ENCODE peak calls at places on chromosome 5, in eight cellular contexts. R is neural progenitor cell, J is adrenal gland, P is A549, O is psoas muscle, F is IMR-90, V is tibial nerve, C is BE2C. L is an unnamed sample. For H3K4me1, the result is how much of the 10 kb centered on the place peaks cover.

GRCh38 chr5:61587120-61587519 is 255.1 kb downstream of the ZSWIM6 start:
- DNase-seq in V (no peak), J (no peak), R (no peak), F (no peak), P (no peak), C (no peak), O (no peak), L (no peak)

GRCh38 chr5:77066823-77067442 is 20.2 kb downstream of the ZBED3 start:
- DNase-seq in J (no peak), C (no peak), R (no peak), V (no peak), P (no peak), O (no peak), F (peak), L (no peak)

GRCh38 chr5:8952147-8952546 is 593.7 kb downstream of the SEMA5A start:
- DNase-seq in C (no peak), P (no peak), R (no peak), O (no peak), V (no peak), F (no peak), J (no peak), L (no peak)

GRCh38 chr5:134567651-134568338 is 42.3 kb downstream of the JADE2 start:
- DNase-seq in P (peak), C (no peak), F (peak), O (no peak), V (peak), R (no peak), J (peak), L (no peak)

GRCh38 chr5:130104895-130105684 is 200.8 kb downstream of the CHSY3 start:
- DNase-seq in R (no peak), J (no peak), V (no peak), F (peak), P (no peak), C (no peak), O (no peak), L (no peak)

GRCh38 chr5:94469889-94470288 is 148.5 kb downstream of the KIAA0825 start:
- DNase-seq in O (no peak), V (no peak), R (no peak), C (peak), J (no peak), F (peak), P (no peak), L (peak)

GRCh38 chr5:175264406-175264805 is 179.6 kb downstream of the DRD1 start:
- DNase-seq in C (no peak), R (no peak), V (no peak), F (no peak), O (no peak), J (no peak), P (no peak), L (peak)

GRCh38 chr5:179275381-179275878 is 69.8 kb downstream of the ADAMTS2 start:
- DNase-seq in P (no peak), F (no peak), C (no peak), J (no peak), R (no peak), V (no peak), O (no peak), L (no peak)

GRCh38 chr5:100668511-100668910 is 133.3 kb downstream of the FAM174A start:
- DNase-seq in V (no peak), P (no peak), O (no peak), C (no peak), F (peak), J (no peak), R (no peak), L (no peak)

GRCh38 chr5:181109489-181110013 is 21.4 kb downstream of the OR2V1 start:
- DNase-seq in O (no peak), F (no peak), P (no peak), V (no peak), C (no peak), J (no peak), R (peak), L (no peak)

GRCh38 chr5:148912714-148913398 is 86.4 kb downstream of the ADRB2 start:
- DNase-seq in V (no peak), J (no peak), R (peak), C (no peak), O (no peak), F (peak), P (peak), L (peak)

GRCh38 chr5:28215091-28215490 is 1176.7 kb upstream of the CDH9 start:
- DNase-seq in C (no peak), P (no peak), O (no peak), J (no peak), R (no peak), V (no peak), F (no peak), L (no peak)

GRCh38 chr5:37028910-37029309 is 152.3 kb downstream of the NIPBL start:
- DNase-seq in F (no peak), J (no peak), O (no peak), V (no peak), R (no peak), C (no peak), P (no peak), L (no peak)

GRCh38 chr5:61504143-61504542 is 172.1 kb downstream of the ZSWIM6 start:
- DNase-seq in V (no peak), C (peak), O (no peak), F (no peak), J (no peak), P (no peak), R (no peak), L (no peak)

GRCh38 chr5:78573318-78573717 is 75.3 kb downstream of the LHFPL2 start:
- DNase-seq in C (no peak), J (no peak), R (no peak), F (no peak), O (no peak), P (no peak), V (no peak), L (no peak)

GRCh38 chr5:143680672-143681259 is 131.2 kb upstream of the HMHB1 start:
- DNase-seq in J (no peak), F (peak), R (no peak), V (no peak), O (no peak), P (peak), C (no peak), L (no peak)

GRCh38 chr5:131943914-131944313 is 1.5 kb downstream of the MEIKIN start:
- DNase-seq in V (no peak), P (no peak), R (no peak), O (no peak), C (no peak), J (no peak), F (no peak), L (no peak)

GRCh38 chr5:35242695-35243258 is 12.5 kb upstream of the PRLR start:
- DNase-seq in F (no peak), V (no peak), O (no peak), R (no peak), J (no peak), C (no peak), P (no peak), L (no peak)

GRCh38 chr5:170467000-170467707 is 36.7 kb upstream of the KCNIP1 start:
- DNase-seq in C (no peak), J (peak), V (no peak), P (peak), O (no peak), F (peak), R (no peak), L (no peak)

GRCh38 chr5:53200309-53200708 is 90.8 kb upstream of the MOCS2 start:
- DNase-seq in R (no peak), V (no peak), J (peak), P (no peak), F (peak), C (no peak), O (no peak), L (no peak)

GRCh38 chr5:174798411-174798930 is 74.1 kb downstream of the MSX2 start:
- DNase-seq in V (no peak), R (no peak), C (no peak), O (no peak), J (no peak), F (no peak), P (no peak), L (peak)

GRCh38 chr5:87432460-87432859 is 19.7 kb upstream of the CCNH start:
- DNase-seq in P (no peak), J (no peak), V (no peak), F (no peak), C (no peak), O (no peak), R (no peak), L (no peak)

GRCh38 chr5:170623576-170624181 is 119.9 kb downstream of the KCNIP1 start:
- DNase-seq in P (peak), R (peak), F (peak), C (peak), V (no peak), O (no peak), J (peak), L (peak)

GRCh38 chr5:120405291-120405864 is 58.7 kb upstream of the PRR16 start:
- DNase-seq in V (no peak), O (no peak), P (no peak), R (no peak), J (no peak), C (no peak), F (peak), L (no peak)

GRCh38 chr5:37814699-37815098 is 25.1 kb downstream of the GDNF start:
- DNase-seq in C (no peak), P (no peak), R (no peak), F (peak), V (no peak), J (no peak), O (no peak), L (peak)

GRCh38 chr5:34686762-34687268 is 30.7 kb downstream of the RAI14 start:
- DNase-seq in P (peak), V (peak), O (no peak), C (no peak), J (peak), R (no peak), F (peak), L (no peak)

GRCh38 chr5:119329701-119330100 is 26.1 kb upstream of the TNFAIP8 start:
- DNase-seq in F (peak), J (no peak), P (no peak), V (no peak), C (no peak), O (no peak), R (no peak), L (no peak)
- H3K4me1 ChIP-seq in F (under half), J (under half), P (half or more), V (under half), C (under half), O (under half), R (under half), L (under half)

GRCh38 chr5:128870923-128871322 is 94.4 kb upstream of the SLC27A6 start:
- DNase-seq in R (no peak), J (no peak), C (no peak), V (no peak), O (no peak), P (no peak), F (no peak), L (no peak)

GRCh38 chr5:128869970-128870747 is 95.1 kb upstream of the SLC27A6 start:
- DNase-seq in O (no peak), C (no peak), V (no peak), R (peak), F (no peak), J (no peak), P (no peak), L (no peak)
- H3K4me1 ChIP-seq in O (under half), C (under half), V (under half), R (under half), F (under half), J (under half), P (under half), L (under half)

GRCh38 chr5:111518747-111519146 is 6.4 kb upstream of the STARD4 start:
- DNase-seq in C (no peak), O (no peak), P (no peak), F (no peak), J (no peak), V (no peak), R (no peak), L (no peak)
- H3K4me1 ChIP-seq in C (under half), O (under half), P (under half), F (under half), J (under half), V (under half), R (under half), L (under half)

GRCh38 chr5:74634611-74635286 is 5.8 kb downstream of the ENC1 start:
- DNase-seq in O (no peak), V (no peak), F (no peak), J (no peak), R (no peak), P (no peak), C (no peak), L (no peak)
- H3K4me1 ChIP-seq in O (under half), V (under half), F (under half), J (under half), R (half or more), P (half or more), C (under half), L (half or more)

DNA sequence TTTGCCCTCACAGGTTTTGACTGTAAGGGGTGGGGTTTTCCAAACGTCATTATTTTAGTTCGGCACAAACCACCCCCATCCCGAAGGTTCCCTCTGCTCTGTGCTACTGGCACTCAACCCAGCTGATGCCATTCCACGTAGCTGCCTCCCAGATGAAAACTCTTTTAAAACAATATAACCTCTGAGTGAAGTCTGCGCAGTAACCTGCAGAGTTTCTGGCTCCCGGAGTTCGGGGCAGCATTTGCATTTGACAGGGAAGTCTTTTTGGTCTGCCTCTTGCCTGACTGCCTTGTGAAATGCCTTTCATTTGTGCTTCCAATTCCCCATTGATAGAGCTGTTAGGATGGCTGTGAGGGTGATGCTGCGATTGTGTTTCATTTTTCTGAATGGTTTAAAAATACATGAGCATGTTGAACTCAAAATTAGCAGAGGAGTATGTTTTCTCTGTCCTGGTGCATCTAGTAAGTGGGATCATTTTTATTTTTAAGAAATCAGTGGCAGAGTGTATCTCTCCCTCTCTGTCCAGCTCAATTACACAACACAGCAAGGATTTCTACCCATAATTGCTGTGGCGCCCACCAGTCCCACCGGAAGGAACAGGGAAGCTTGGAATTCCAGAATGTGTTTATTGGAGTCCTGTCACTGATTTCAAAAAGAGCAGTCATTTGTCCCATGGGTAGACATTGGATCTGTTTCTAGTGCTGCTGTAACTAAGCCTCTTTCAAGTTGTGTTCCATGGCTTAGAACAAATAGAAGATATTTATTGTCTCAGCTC is 24.8 kb downstream of the ADCY2 start:
- DNase-seq in O (no peak), V (no peak), J (no peak), C (no peak), R (peak), F (no peak), P (no peak), L (no peak)
- H3K4me1 ChIP-seq in O (half or more), V (under half), J (under half), C (under half), R (under half), F (under half), P (under half), L (under half)

GRCh38 chr5:125408582-125409069 is 662.2 kb upstream of the ZNF608 start:
- DNase-seq in J (peak), R (no peak), V (no peak), O (no peak), F (peak), C (peak), P (peak), L (no peak)
- H3K4me1 ChIP-seq in J (half or more), R (half or more), V (half or more), O (under half), F (under half), C (under half), P (under half), L (under half)

DNA sequence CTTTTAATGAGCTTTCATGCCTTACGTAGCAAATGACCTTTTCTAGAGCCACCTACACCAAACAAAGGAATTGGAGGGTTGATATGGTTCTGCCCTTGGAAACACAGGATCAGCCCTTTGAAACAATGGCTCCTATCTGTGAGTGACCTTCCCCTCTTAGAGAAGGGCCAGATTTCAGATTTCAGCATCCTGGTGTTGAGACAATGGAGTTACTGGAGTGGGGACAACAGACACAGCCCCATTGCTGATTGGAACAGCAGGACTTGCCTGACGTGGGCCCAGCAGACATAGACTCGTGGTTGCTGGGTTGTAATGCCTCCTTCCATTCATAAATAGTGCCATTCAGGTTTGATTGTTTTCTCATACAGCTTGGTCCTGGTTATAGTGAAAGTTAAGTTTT is 96.0 kb downstream of the GALNT10 start:
- DNase-seq in V (no peak), R (peak), C (no peak), O (no peak), P (no peak), F (no peak), J (no peak), L (no peak)
- H3K4me1 ChIP-seq in V (under half), R (under half), C (under half), O (under half), P (half or more), F (under half), J (under half), L (under half)

DNA sequence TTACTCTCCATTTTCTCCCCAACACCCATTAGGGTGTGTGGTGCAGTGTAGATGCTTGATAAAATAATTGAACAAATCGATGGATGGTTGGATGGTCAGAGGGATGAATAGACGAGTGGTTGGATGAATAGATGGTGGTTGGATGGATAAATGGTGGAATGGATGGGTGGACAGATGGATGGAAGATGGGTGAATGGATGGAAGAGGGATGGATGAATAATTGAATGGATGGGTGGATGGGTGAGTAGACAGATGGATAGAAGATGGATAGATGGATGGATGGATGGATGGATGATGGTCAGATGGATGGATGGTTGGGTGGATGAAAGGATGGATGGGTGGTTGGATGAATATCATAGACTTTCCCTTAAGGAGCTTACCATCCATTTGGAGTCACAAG is 95.0 kb upstream of the BOD1 start:
- DNase-seq in R (no peak), J (no peak), P (no peak), O (no peak), F (no peak), C (no peak), V (no peak), L (no peak)
- H3K4me1 ChIP-seq in R (under half), J (under half), P (under half), O (under half), F (under half), C (under half), V (under half), L (under half)

DNA sequence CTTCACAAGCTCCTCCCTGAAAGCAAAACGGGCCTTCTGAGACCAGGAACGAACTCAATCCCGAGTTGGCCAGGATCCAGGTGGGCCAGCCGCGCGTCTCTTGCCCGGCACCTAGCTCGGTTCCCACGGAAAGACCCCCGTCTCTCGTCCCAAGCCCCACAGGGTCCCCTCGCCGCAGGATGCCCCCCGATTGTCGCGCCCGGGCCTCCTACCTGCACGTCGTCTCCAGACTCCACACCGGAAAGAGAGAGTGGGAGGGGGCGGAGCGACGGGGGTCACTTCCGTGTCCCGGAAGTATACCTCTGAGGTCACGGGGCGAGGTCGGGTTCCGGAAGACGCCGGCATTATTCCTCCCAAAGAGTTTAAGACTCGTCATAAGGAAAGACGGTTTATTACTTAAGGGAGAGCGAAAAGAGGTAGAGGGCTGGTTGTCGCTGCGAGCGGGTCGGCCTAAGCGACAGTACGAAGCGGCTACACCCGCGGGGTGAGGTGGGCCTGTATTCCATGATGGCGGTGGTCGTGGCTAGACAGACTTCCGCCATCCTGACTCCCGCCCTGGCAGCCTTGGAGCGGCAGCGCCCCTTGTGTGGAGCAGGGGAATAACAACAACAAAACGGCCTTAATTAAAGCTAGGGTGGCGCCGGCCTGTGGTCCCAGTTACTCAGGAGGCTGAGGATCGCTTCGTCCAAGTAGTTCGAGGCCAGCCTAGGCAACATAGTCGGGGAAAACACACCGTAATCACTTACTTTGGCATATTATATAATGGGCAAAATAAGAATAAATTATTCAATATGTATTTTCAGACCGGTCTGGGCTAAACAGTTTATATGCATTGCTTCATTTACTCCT is at the start of gene RPS14:
- DNase-seq in J (peak), V (peak), C (peak), F (peak), P (peak), O (peak), R (peak), L (peak)
- H3K4me1 ChIP-seq in J (under half), V (under half), C (under half), F (under half), P (under half), O (under half), R (under half), L (under half)

GRCh38 chr5:150499437-150499956 is 8.4 kb upstream of the NDST1 start:
- DNase-seq in F (no peak), P (no peak), R (peak), V (no peak), C (no peak), J (no peak), O (no peak), L (no peak)
- H3K4me1 ChIP-seq in F (half or more), P (half or more), R (half or more), V (half or more), C (under half), J (under half), O (half or more), L (under half)